ENCODE peak calls at places on chromosomes 12 and 14, in nine cellular contexts. F is stimulated activated CD8-positive, alpha-beta memory T cell treated with anti-CD3 and anti-CD28 coated beads, Interleukin-7, amount 100 ng/mL, for 24 hours; T is activated T-cell treated with anti-CD3 and anti-CD28 coated beads for 24 hours; X is activated CD4-positive, CD25-positive, alpha-beta regulatory T cell; R is HEK293T; J is GDM1; Y is activated CD8-positive, alpha-beta memory T cell treated with anti-CD3 and anti-CD28 coated beads for 48 hours; C is AG09319; W is H1. A is an unnamed sample.

GRCh38 chr12:48000878-48001321 is 3.4 kb downstream of the COL2A1 start:
- DNase-seq in F (no peak), T (no peak), X (no peak), R (peak; percentile 73), J (no peak), Y (no peak), C (no peak), W (no peak), A (no peak)

GRCh38 chr12:71900091-71900490 is 38.6 kb upstream of the TPH2 start:
- DNase-seq in F (no peak), T (no peak), X (no peak), R (peak; percentile 8), J (no peak), Y (no peak), C (no peak), W (no peak), A (no peak)

GRCh38 chr12:46266382-46266791 is 2.5 kb downstream of the SLC38A1 start:
- DNase-seq in F (no peak), T (no peak), X (no peak), R (peak; percentile 33), J (no peak), Y (no peak), C (no peak), W (no peak), A (no peak)

GRCh38 chr12:47718531-47718930 is 6.8 kb downstream of the ENDOU start:
- DNase-seq in F (no peak), T (no peak), X (no peak), R (no peak), J (no peak), Y (no peak), C (no peak), W (no peak), A (no peak)

GRCh38 chr12:97877404-97877803 is 414.8 kb downstream of the RMST start:
- DNase-seq in F (no peak), T (no peak), X (no peak), R (no peak), J (no peak), Y (no peak), C (no peak), W (no peak), A (no peak)

GRCh38 chr12:56838602-56839488 is 75.7 kb downstream of the HSD17B6 start:
- DNase-seq in F (no peak), T (no peak), X (no peak), R (no peak), J (no peak), Y (no peak), C (no peak), W (no peak), A (no peak)

GRCh38 chr12:77231548-77231947 is 166.2 kb upstream of the E2F7 start:
- DNase-seq in F (no peak), T (no peak), X (no peak), R (no peak), J (peak; percentile 11), Y (no peak), C (peak; percentile 80), W (no peak), A (no peak)

GRCh38 chr12:53995311-53996187 is 4.4 kb upstream of the HOXC9 start:
- DNase-seq in F (no peak), T (no peak), X (no peak), R (no peak), J (no peak), Y (no peak), C (no peak), W (no peak), A (no peak)

GRCh38 chr12:120257041-120257821 is 8.3 kb downstream of the PXN start:
- DNase-seq in F (no peak), T (no peak), X (no peak), R (no peak), J (no peak), Y (no peak), C (peak; percentile 86), W (no peak), A (no peak)

GRCh38 chr12:78863482-78864427 is 819 bp upstream of the SYT1 start:
- DNase-seq in F (no peak), T (no peak), X (no peak), R (peak; percentile 61), J (no peak), Y (no peak), C (no peak), W (peak; percentile 50), A (peak; percentile 16)

GRCh38 chr12:113064395-113065125 is 8.0 kb downstream of the DTX1 start:
- DNase-seq in F (no peak), T (no peak), X (no peak), R (no peak), J (no peak), Y (no peak), C (no peak), W (no peak), A (no peak)

GRCh38 chr12:113333877-113334785 is 778 bp downstream of the SLC8B1 start:
- DNase-seq in F (no peak), T (no peak), X (no peak), R (no peak), J (no peak), Y (no peak), C (no peak), W (no peak), A (no peak)

GRCh38 chr12:49580572-49581535 is 12.9 kb upstream of the MCRS1 start:
- DNase-seq in F (peak; percentile 20), T (peak; percentile 28), X (no peak), R (peak; percentile 84), J (peak; percentile 20), Y (peak; percentile 27), C (peak; percentile 27), W (peak; percentile 77), A (peak; percentile 24)

GRCh38 chr12:92503977-92504966 is 198.5 kb upstream of the PLEKHG7 start:
- DNase-seq in F (no peak), T (no peak), X (no peak), R (no peak), J (no peak), Y (no peak), C (no peak), W (no peak), A (no peak)

GRCh38 chr14:64478634-64479250 is 13.4 kb downstream of the AKAP5 start:
- DNase-seq in F (no peak), T (no peak), X (no peak), R (no peak), J (no peak), Y (no peak), C (no peak), W (no peak), A (no peak)

GRCh38 chr14:73591690-73592448 is at the start of gene ACOT4:
- DNase-seq in F (no peak), T (peak; percentile 39), X (peak; percentile 8), R (no peak), J (no peak), Y (no peak), C (no peak), W (no peak), A (peak; percentile 58)

GRCh38 chr12:50599366-50600095 is 94.7 kb downstream of the DIP2B start:
- DNase-seq in F (no peak), T (no peak), X (no peak), R (no peak), J (no peak), Y (no peak), C (no peak), W (no peak), A (no peak)

GRCh38 chr12:22283508-22283907 is 51.0 kb downstream of the ST8SIA1 start:
- DNase-seq in F (no peak), T (no peak), X (no peak), R (no peak), J (no peak), Y (no peak), C (no peak), W (no peak), A (no peak)

GRCh38 chr12:31929140-31929526 is 30.1 kb upstream of the RESF1 start:
- DNase-seq in F (no peak), T (peak; percentile 16), X (no peak), R (no peak), J (no peak), Y (no peak), C (no peak), W (no peak), A (no peak)

GRCh38 chr14:94394594-94395305 is 6.3 kb upstream of the SERPINA1 start:
- DNase-seq in F (no peak), T (no peak), X (no peak), R (no peak), J (peak; percentile 42), Y (peak; percentile 30), C (no peak), W (no peak), A (no peak)

GRCh38 chr12:114412307-114412706 is 6.4 kb upstream of the TBX5 start:
- DNase-seq in F (no peak), T (no peak), X (no peak), R (no peak), J (no peak), Y (no peak), C (no peak), W (no peak), A (no peak)

GRCh38 chr12:27906658-27907473 is 65.7 kb downstream of the PTHLH start:
- DNase-seq in F (no peak), T (no peak), X (no peak), R (no peak), J (no peak), Y (no peak), C (peak; percentile 62), W (no peak), A (no peak)

GRCh38 chr14:46451800-46452199 is 199.8 kb downstream of the RPL10L start:
- DNase-seq in F (no peak), T (no peak), X (no peak), R (no peak), J (no peak), Y (no peak), C (no peak), W (no peak), A (no peak)

GRCh38 chr14:68819260-68819691 is 26.4 kb upstream of the ZFP36L1 start:
- DNase-seq in F (no peak), T (peak; percentile 38), X (no peak), R (no peak), J (no peak), Y (no peak), C (no peak), W (no peak), A (no peak)

GRCh38 chr12:57213068-57213715 is 3.4 kb upstream of the NXPH4 start:
- DNase-seq in F (peak; percentile 69), T (peak; percentile 78), X (peak; percentile 77), R (peak; percentile 88), J (peak; percentile 70), Y (peak; percentile 74), C (peak; percentile 69), W (no peak), A (peak; percentile 86)

GRCh38 chr12:114408881-114409795 is 3.2 kb upstream of the TBX5 start:
- DNase-seq in F (no peak), T (no peak), X (no peak), R (no peak), J (no peak), Y (no peak), C (no peak), W (no peak), A (no peak)

GRCh38 chr12:69739287-69740191 is 879 bp downstream of the RAB3IP start:
- DNase-seq in F (peak; percentile 8), T (peak; percentile 35), X (peak; percentile 21), R (peak; percentile 51), J (peak; percentile 20), Y (peak; percentile 24), C (no peak), W (no peak), A (peak; percentile 66)

GRCh38 chr12:82299617-82300016 is 58.6 kb downstream of the CCDC59 start:
- DNase-seq in F (no peak), T (no peak), X (no peak), R (peak; percentile 8), J (no peak), Y (no peak), C (no peak), W (no peak), A (no peak)

GRCh38 chr14:80425686-80426085 is 214.4 kb upstream of the DIO2 start:
- DNase-seq in F (no peak), T (no peak), X (no peak), R (no peak), J (no peak), Y (no peak), C (peak; percentile 71), W (no peak), A (no peak)

GRCh38 chr12:6769003-6769389 is 2.8 kb downstream of the PTMS start:
- DNase-seq in F (no peak), T (no peak), X (no peak), R (no peak), J (no peak), Y (no peak), C (no peak), W (no peak), A (no peak)

A was measured in memory B cell.